ENCODE peak calls at places on chromosomes 1 and 21, in four cellular contexts. One of them, this sample, is unnamed.

GRCh38 chr1:41864471-41865040 is 54.2 kb downstream of the HIVEP3 start:
- DNase-seq in WTC11: no peak
- DNase-seq in GM12878: no peak
- DNase-seq in K562: no peak
- DNase-seq in this sample: no peak

GRCh38 chr1:245585252-245585959 is 430.6 kb downstream of the KIF26B start:
- DNase-seq in WTC11: no peak
- DNase-seq in GM12878: no peak
- DNase-seq in K562: no peak
- DNase-seq in this sample: no peak

GRCh38 chr21:39575778-39576177 is 37.0 kb upstream of the B3GALT5 start:
- DNase-seq in WTC11: no peak
- DNase-seq in GM12878: no peak
- DNase-seq in K562: no peak
- DNase-seq in this sample: no peak

GRCh38 chr1:54230507-54231339 is 30.8 kb downstream of the MRPL37 start:
- DNase-seq in WTC11: no peak
- DNase-seq in GM12878: no peak
- DNase-seq in K562: no peak
- DNase-seq in this sample: no peak

GRCh38 chr21:15706686-15707085 is 23.1 kb upstream of the USP25 start:
- DNase-seq in WTC11: no peak
- DNase-seq in GM12878: no peak
- DNase-seq in K562: no peak
- DNase-seq in this sample: no peak

GRCh38 chr1:222709700-222710153 is 2.6 kb downstream of the AIDA start:
- DNase-seq in WTC11: no peak
- DNase-seq in GM12878: no peak
- DNase-seq in K562: peak; percentile 70
- DNase-seq in this sample: no peak

GRCh38 chr1:186930248-186930647 is 101.5 kb downstream of the PLA2G4A start:
- DNase-seq in WTC11: no peak
- DNase-seq in GM12878: no peak
- DNase-seq in K562: no peak
- DNase-seq in this sample: no peak

GRCh38 chr1:14869197-14869596 is 270.7 kb downstream of the KAZN start:
- DNase-seq in WTC11: no peak
- DNase-seq in GM12878: no peak
- DNase-seq in K562: no peak
- DNase-seq in this sample: no peak

GRCh38 chr1:205240569-205240968 is 12.8 kb downstream of the TMCC2 start:
- DNase-seq in WTC11: no peak
- DNase-seq in GM12878: no peak
- DNase-seq in K562: no peak
- DNase-seq in this sample: no peak

GRCh38 chr1:226821719-226822085 is 48.7 kb upstream of the PSEN2 start:
- DNase-seq in WTC11: no peak
- DNase-seq in GM12878: no peak
- DNase-seq in K562: no peak
- DNase-seq in this sample: no peak

GRCh38 chr1:183585038-183585437 is 5.2 kb downstream of the NCF2 start:
- DNase-seq in WTC11: no peak
- DNase-seq in GM12878: no peak
- DNase-seq in K562: no peak
- DNase-seq in this sample: no peak

GRCh38 chr1:224534731-224535130 is 81.4 kb upstream of the CNIH3 start:
- DNase-seq in WTC11: no peak
- DNase-seq in GM12878: no peak
- DNase-seq in K562: no peak
- DNase-seq in this sample: no peak

GRCh38 chr1:25703671-25704637 is 87.4 kb downstream of the MAN1C1 start:
- DNase-seq in WTC11: no peak
- DNase-seq in GM12878: no peak
- DNase-seq in K562: no peak
- DNase-seq in this sample: no peak

GRCh38 chr1:219710529-219711194 is 97.8 kb upstream of the ZC3H11B start:
- DNase-seq in WTC11: no peak
- DNase-seq in GM12878: no peak
- DNase-seq in K562: no peak
- DNase-seq in this sample: no peak

GRCh38 chr1:200409203-200409760 is 554 bp downstream of the ZNF281 start:
- DNase-seq in WTC11: peak; percentile 61
- DNase-seq in GM12878: no peak
- DNase-seq in K562: peak; percentile 67
- DNase-seq in this sample: no peak

GRCh38 chr1:17790383-17791054 is 35.4 kb downstream of the ACTL8 start:
- DNase-seq in WTC11: no peak
- DNase-seq in GM12878: no peak
- DNase-seq in K562: no peak
- DNase-seq in this sample: no peak

GRCh38 chr1:15382601-15383518 is 26.8 kb upstream of the EFHD2 start:
- DNase-seq in WTC11: no peak
- DNase-seq in GM12878: no peak
- DNase-seq in K562: no peak
- DNase-seq in this sample: no peak

GRCh38 chr1:55062801-55063561 is 23.6 kb downstream of the PCSK9 start:
- DNase-seq in WTC11: no peak
- DNase-seq in GM12878: no peak
- DNase-seq in K562: no peak
- DNase-seq in this sample: no peak

GRCh38 chr1:60245371-60245770 is 171.8 kb upstream of the C1orf87 start:
- DNase-seq in WTC11: no peak
- DNase-seq in GM12878: no peak
- DNase-seq in K562: no peak
- DNase-seq in this sample: no peak

GRCh38 chr1:116847175-116847574 is 62.5 kb upstream of the PTGFRN start:
- DNase-seq in WTC11: no peak
- DNase-seq in GM12878: no peak
- DNase-seq in K562: no peak
- DNase-seq in this sample: no peak

GRCh38 chr1:116844775-116845174 is 64.9 kb upstream of the PTGFRN start:
- DNase-seq in WTC11: no peak
- DNase-seq in GM12878: no peak
- DNase-seq in K562: no peak
- DNase-seq in this sample: no peak

GRCh38 chr1:116850436-116850835 is 59.3 kb upstream of the PTGFRN start:
- DNase-seq in WTC11: no peak
- DNase-seq in GM12878: no peak
- DNase-seq in K562: no peak
- DNase-seq in this sample: no peak

GRCh38 chr1:116852367-116852766 is 57.3 kb upstream of the PTGFRN start:
- DNase-seq in WTC11: no peak
- DNase-seq in GM12878: no peak
- DNase-seq in K562: no peak
- DNase-seq in this sample: no peak

DNA sequence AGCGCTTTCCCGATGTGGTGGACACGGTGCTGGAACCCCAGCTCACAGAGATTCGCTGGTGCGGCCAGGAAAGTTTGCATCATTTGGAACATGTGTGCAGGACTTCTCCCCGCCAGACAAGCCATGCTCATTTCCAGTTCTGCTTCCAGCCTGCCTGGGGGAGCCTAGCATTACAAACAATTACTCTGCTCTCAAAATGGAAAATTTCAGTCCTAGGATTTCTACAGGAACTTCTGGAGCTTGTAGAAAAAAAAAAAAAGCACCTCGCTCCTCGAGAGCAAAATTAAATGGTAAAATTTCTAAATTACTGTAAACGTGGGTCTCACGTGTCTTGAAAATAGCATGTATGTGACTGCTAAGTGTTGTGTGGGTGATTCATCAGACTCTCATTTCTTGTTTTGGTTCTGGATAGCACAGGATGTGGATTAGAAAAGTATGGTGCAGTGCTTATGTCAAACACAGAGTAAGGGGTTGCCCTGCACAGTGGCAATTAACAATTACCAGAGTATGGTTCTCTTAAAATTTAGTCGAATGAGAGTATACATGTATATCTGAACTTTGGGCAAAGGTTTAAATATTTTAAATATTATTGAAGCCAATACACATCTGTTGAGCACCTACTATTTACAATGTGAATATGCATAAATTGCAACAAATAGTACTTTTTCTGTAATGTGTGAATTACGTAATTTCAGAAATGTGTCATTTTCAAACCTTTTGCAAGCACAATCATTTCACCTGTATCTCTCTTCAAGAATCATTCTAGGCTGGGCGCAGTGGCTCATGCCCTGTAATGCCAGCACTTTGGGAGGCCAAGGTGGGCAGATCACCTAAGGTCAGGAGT is 61.8 kb upstream of the PTGFRN start:
- DNase-seq in WTC11: no peak
- DNase-seq in GM12878: no peak
- DNase-seq in K562: no peak
- DNase-seq in this sample: no peak
- TF ChIP-seq ETV6 in WTC11: no peak
- TF ChIP-seq ETV6 in GM12878: peak; percentile 74
- TF ChIP-seq ETV6 in K562: no peak
- TF ChIP-seq ETV6 in this sample: no peak

GRCh38 chr1:165152727-165153126 is 203.8 kb downstream of the LMX1A start:
- DNase-seq in WTC11: peak; percentile 33
- DNase-seq in GM12878: no peak
- DNase-seq in K562: peak; percentile 13
- DNase-seq in this sample: peak; percentile 6
- TF ChIP-seq ATF3 in WTC11: no peak
- TF ChIP-seq ATF3 in GM12878: no peak
- TF ChIP-seq ATF3 in K562: no peak
- TF ChIP-seq ATF3 in this sample: no peak

GRCh38 chr1:43499882-43500281 is 30.8 kb upstream of the PTPRF start:
- DNase-seq in WTC11: no peak
- DNase-seq in GM12878: no peak
- DNase-seq in K562: peak; percentile 37
- DNase-seq in this sample: peak; percentile 25
- TF ChIP-seq ETV6 in WTC11: no peak
- TF ChIP-seq ETV6 in GM12878: no peak
- TF ChIP-seq ETV6 in K562: no peak
- TF ChIP-seq ETV6 in this sample: no peak

DNA sequence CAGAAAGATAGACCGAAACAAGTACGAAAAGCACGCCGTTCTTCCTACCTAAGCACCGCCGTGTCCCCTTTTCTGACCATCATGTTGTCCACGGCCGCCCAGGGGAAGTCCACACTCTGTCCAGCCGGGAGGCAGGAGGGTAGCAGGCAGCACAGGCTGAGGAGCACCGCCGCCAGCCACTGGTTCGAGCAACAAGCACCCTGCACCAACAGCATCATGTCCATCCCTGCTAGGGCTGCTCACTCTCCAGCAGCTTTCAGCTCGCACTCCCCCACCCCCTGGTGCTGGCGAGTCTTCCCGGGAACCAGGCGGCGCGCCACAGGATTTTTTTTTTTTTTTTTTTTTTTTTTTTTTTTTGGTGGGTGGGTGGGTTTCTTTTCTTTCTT is at the start of gene NEGR1:
- DNase-seq in WTC11: peak; percentile 59
- DNase-seq in GM12878: no peak
- DNase-seq in K562: no peak
- DNase-seq in this sample: no peak
- TF ChIP-seq ATF3 in WTC11: no peak
- TF ChIP-seq ATF3 in GM12878: no peak
- TF ChIP-seq ATF3 in K562: no peak
- TF ChIP-seq ATF3 in this sample: no peak

GRCh38 chr21:36830041-36830440 is 131.1 kb downstream of the SIM2 start:
- DNase-seq in WTC11: no peak
- DNase-seq in GM12878: no peak
- DNase-seq in K562: no peak
- DNase-seq in this sample: no peak
- TF ChIP-seq ETV6 in WTC11: no peak
- TF ChIP-seq ETV6 in GM12878: no peak
- TF ChIP-seq ETV6 in K562: no peak
- TF ChIP-seq ETV6 in this sample: no peak

GRCh38 chr1:164061528-164061927 is 497.5 kb upstream of the PBX1 start:
- DNase-seq in WTC11: no peak
- DNase-seq in GM12878: no peak
- DNase-seq in K562: no peak
- DNase-seq in this sample: no peak

DNA sequence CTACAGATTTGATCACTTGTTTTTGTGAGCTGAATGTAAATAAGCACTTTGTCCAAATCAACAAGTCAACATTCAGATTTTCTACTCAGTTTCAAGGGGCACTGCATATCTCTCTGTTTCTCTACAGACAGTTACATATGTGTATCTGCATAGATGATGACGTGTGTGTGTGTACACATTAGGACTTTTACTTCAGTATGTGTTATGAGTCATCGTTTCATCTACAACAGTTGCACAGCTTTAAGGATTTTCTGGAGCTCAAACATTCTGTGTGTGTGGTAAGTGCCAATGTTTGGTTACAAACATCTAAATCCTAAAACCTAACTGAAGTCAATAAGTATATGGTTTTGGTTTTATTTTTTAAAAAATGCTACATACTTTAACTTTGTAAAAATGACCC is 494.5 kb upstream of the PBX1 start:
- DNase-seq in WTC11: no peak
- DNase-seq in GM12878: no peak
- DNase-seq in K562: no peak
- DNase-seq in this sample: no peak
- TF ChIP-seq ATF3 in WTC11: no peak
- TF ChIP-seq ATF3 in GM12878: no peak
- TF ChIP-seq ATF3 in K562: no peak
- TF ChIP-seq ATF3 in this sample: no peak

GRCh38 chr1:43021547-43022474 is 63.1 kb upstream of the SLC2A1 start:
- DNase-seq in WTC11: no peak
- DNase-seq in GM12878: no peak
- DNase-seq in K562: no peak
- DNase-seq in this sample: no peak
- TF ChIP-seq ETV6 in WTC11: no peak
- TF ChIP-seq ETV6 in GM12878: no peak
- TF ChIP-seq ETV6 in K562: no peak
- TF ChIP-seq ETV6 in this sample: no peak

DNA sequence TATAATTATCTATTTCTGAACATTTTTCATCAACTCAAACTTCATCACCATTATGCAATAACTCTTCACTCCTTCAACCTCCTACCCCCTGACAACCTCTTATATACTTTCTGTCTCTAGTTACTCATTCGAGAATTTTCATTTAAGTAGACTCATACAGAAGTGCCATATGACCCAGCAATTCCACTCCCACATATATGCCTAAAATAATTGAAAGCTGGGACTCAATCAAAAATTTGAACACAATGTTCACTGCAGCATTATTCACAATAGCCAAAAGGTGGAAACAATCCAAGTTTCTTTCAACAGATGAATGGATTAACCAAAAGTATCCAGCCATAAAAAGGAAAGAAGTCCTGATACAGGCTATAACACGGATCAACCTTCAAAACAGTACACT is 24.1 kb downstream of the COL11A1 start:
- DNase-seq in WTC11: no peak
- DNase-seq in GM12878: no peak
- DNase-seq in K562: no peak
- DNase-seq in this sample: no peak
- TF ChIP-seq ATF3 in WTC11: no peak
- TF ChIP-seq ATF3 in GM12878: no peak
- TF ChIP-seq ATF3 in K562: no peak
- TF ChIP-seq ATF3 in this sample: no peak